ENCODE peak calls at places on chromosomes 1 and 21, in four cellular contexts. Y, D, T and Z are unnamed samples.

GRCh38 chr1:15885269-15885668 is 37.8 kb downstream of the SPEN start:
- DNase-seq in Y (no peak), D (no peak), T (no peak), Z (no peak)

GRCh38 chr1:162878000-162878596 is 17.1 kb upstream of the CCDC190 start:
- DNase-seq in Y (peak), D (no peak), T (peak), Z (peak)

GRCh38 chr1:44609412-44609767 is 64.9 kb downstream of the TMEM53 start:
- DNase-seq in Y (peak), D (no peak), T (no peak), Z (peak)

GRCh38 chr1:101051688-101052638 is 26.4 kb upstream of the DPH5 start:
- DNase-seq in Y (no peak), D (peak), T (no peak), Z (peak)

GRCh38 chr1:222224576-222224975 is 323.3 kb downstream of the HHIPL2 start:
- DNase-seq in Y (no peak), D (no peak), T (no peak), Z (no peak)

GRCh38 chr21:27406297-27407009 is 439.6 kb upstream of the ADAMTS5 start:
- DNase-seq in Y (peak), D (no peak), T (peak), Z (no peak)

GRCh38 chr1:246503341-246503740 is 3.7 kb downstream of the SMYD3 start:
- DNase-seq in Y (no peak), D (no peak), T (peak), Z (no peak)

GRCh38 chr21:46038341-46038829 is 56.8 kb downstream of the COL6A1 start:
- DNase-seq in Y (no peak), D (no peak), T (no peak), Z (no peak)

GRCh38 chr1:97529600-97529999 is 391.2 kb downstream of the DPYD start:
- DNase-seq in Y (no peak), D (no peak), T (no peak), Z (no peak)

GRCh38 chr1:51301844-51302162 is 28.6 kb downstream of the TTC39A start:
- DNase-seq in Y (no peak), D (no peak), T (no peak), Z (peak)

DNA sequence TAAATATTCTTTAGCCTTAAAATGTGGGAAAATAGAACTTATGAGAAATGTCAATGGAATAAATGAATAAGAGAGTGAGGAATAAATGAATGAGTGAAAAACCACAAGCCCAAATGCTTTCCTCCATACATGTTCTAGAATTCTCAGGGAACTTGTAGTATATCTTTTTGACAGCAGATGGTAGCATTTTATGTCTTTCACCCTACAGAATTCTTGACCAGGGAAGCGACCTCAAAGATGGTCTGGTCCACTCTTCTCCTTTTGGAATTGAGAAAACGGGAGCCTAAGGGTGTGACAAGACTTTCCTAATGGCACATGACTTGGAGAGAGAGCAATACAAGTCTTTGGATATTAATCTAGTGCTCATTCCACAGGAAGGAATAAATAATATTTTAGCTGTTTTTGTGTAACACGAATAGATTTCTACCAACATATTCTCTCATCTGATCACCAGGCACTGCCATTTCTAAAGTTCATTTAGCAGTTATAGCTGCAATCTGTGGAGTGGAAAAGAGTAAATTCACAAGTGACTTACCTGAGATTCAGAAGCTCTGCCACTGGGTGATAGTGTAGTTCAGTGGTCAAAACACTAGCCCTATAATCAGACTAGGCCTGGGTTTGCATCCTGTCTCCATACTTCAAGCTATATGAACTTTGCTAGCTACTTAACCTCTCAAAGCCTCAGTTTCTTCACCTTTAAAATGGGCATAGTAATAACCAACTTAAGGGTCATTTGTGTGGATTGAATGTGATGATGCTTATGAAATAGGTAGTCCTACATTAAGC is 15.0 kb upstream of the F5 start:
- DNase-seq in Y (peak), D (peak), T (no peak), Z (peak)
- TF ChIP-seq CTCF in Y (peak), D (peak), T (peak), Z (peak)

GRCh38 chr1:82598816-82599215 is 798.1 kb downstream of the ADGRL2 start:
- DNase-seq in Y (no peak), D (no peak), T (no peak), Z (no peak)

GRCh38 chr1:82600314-82600713 is 799.6 kb downstream of the ADGRL2 start:
- DNase-seq in Y (no peak), D (no peak), T (no peak), Z (no peak)

DNA sequence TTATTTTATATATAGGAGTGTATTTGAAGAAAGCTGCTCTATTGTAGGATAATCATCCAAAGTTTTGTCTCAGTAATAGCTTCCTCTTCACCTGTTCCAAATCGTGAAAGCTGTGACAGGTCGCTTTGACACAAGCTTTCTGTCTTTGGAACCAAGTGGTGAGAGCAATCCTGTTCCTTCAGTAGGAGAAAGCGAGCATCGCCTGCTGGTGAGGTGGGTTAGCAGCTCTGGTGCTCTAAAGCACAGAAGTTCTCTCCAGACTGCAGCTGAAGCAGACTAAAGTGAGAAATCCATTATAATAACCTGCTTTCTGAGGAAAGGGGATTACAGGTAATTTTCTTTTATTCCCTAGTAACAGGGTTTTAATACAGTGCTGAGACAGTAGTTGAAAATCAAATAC is 803.8 kb downstream of the ADGRL2 start:
- DNase-seq in Y (no peak), D (no peak), T (no peak), Z (no peak)
- TF ChIP-seq CTCF in Y (peak), D (no peak), T (no peak), Z (no peak)

GRCh38 chr21:41360072-41360821 is 1.6 kb upstream of the MX2 start:
- DNase-seq in Y (no peak), D (no peak), T (no peak), Z (no peak)
- TF ChIP-seq CTCF in Y (no peak), D (no peak), T (no peak), Z (no peak)

GRCh38 chr1:171563675-171564074 is 58.4 kb upstream of the MYOCOS start:
- DNase-seq in Y (peak), D (no peak), T (no peak), Z (no peak)

DNA sequence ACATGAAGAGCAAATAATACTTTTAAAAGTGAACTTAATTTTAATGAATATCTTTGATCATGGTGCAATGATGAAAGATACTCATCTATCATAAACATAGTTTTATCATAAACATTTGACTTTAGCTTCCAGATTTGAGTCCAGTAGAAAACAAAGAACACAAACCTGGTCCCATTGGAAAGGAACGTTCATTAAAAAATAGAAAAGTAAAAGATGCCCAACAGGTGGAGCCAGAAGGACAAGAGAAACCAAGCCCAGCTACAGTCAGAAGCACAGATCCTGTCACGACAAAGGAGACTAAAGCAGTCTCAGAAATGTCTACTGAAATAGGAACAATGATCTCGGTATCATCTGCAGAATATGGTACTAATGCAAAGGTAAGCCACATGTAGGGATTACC is 55.6 kb upstream of the MYOCOS start:
- DNase-seq in Y (no peak), D (no peak), T (no peak), Z (no peak)
- TF ChIP-seq CTCF in Y (peak), D (no peak), T (peak), Z (no peak)